ENCODE peak calls at places on chromosomes 13 and 19, in seven cellular contexts. R is vagina, Y is endothelial cell, U is fibroblast of pulmonary artery, V is lung, G is cardiac muscle cell, S is A549. Q is an unnamed sample.

GRCh38 chr19:38514812-38515633 is 81.5 kb downstream of the RYR1 start:
- DNase-seq in R (no peak), Y (peak), U (peak), V (peak), G (peak), S (peak), Q (no peak)

GRCh38 chr19:50705422-50706019 is 14.1 kb downstream of the SHANK1 start:
- DNase-seq in R (no peak), Y (no peak), U (peak), V (no peak), G (peak), S (peak), Q (no peak)

GRCh38 chr19:39871886-39872866 is 26.0 kb upstream of the FBL start:
- DNase-seq in R (no peak), Y (no peak), U (no peak), V (no peak), G (no peak), S (no peak), Q (no peak)

GRCh38 chr19:588093-588742 is 1.5 kb upstream of the HCN2 start:
- DNase-seq in R (no peak), Y (peak), U (peak), V (no peak), G (peak), S (peak), Q (peak)

GRCh38 chr13:100146534-100146933 is 57.6 kb downstream of the PCCA start:
- DNase-seq in R (no peak), Y (no peak), U (no peak), V (no peak), G (no peak), S (no peak), Q (no peak)

GRCh38 chr13:44768775-44769578 is 192.8 kb upstream of the TSC22D1 start:
- DNase-seq in R (no peak), Y (no peak), U (peak), V (no peak), G (no peak), S (no peak), Q (no peak)

GRCh38 chr13:51848674-51849073 is 3.7 kb upstream of the TMEM272 start:
- DNase-seq in R (no peak), Y (no peak), U (peak), V (no peak), G (no peak), S (no peak), Q (no peak)

GRCh38 chr13:61728468-61728867 is 312.8 kb upstream of the PCDH20 start:
- DNase-seq in R (no peak), Y (no peak), U (peak), V (no peak), G (peak), S (no peak), Q (no peak)

GRCh38 chr13:89784161-89784809 is 1563.2 kb upstream of the MIR17HG start:
- DNase-seq in R (peak), Y (no peak), U (no peak), V (no peak), G (no peak), S (no peak), Q (no peak)

GRCh38 chr13:107999751-108000150 is 215.6 kb downstream of the LIG4 start:
- DNase-seq in R (no peak), Y (no peak), U (no peak), V (no peak), G (no peak), S (no peak), Q (no peak)

GRCh38 chr13:72781461-72782439 is at the start of the genes DIS3 and PIBF1:
- DNase-seq in R (peak), Y (peak), U (peak), V (peak), G (peak), S (peak), Q (peak)

GRCh38 chr13:99362362-99362761 is 55.2 kb upstream of the GPR183 start:
- DNase-seq in R (no peak), Y (no peak), U (no peak), V (no peak), G (no peak), S (no peak), Q (no peak)

GRCh38 chr19:48510421-48511268 is 990 bp downstream of the LMTK3 start:
- DNase-seq in R (no peak), Y (peak), U (peak), V (peak), G (peak), S (peak), Q (no peak)

GRCh38 chr19:6393074-6393981 is at the start of gene GTF2F1:
- DNase-seq in R (peak), Y (peak), U (peak), V (peak), G (peak), S (peak), Q (peak)
- TF ChIP-seq CTCF in R (no peak), Y (no peak), U (peak), V (peak), G (no peak), S (no peak), Q (no peak)

DNA sequence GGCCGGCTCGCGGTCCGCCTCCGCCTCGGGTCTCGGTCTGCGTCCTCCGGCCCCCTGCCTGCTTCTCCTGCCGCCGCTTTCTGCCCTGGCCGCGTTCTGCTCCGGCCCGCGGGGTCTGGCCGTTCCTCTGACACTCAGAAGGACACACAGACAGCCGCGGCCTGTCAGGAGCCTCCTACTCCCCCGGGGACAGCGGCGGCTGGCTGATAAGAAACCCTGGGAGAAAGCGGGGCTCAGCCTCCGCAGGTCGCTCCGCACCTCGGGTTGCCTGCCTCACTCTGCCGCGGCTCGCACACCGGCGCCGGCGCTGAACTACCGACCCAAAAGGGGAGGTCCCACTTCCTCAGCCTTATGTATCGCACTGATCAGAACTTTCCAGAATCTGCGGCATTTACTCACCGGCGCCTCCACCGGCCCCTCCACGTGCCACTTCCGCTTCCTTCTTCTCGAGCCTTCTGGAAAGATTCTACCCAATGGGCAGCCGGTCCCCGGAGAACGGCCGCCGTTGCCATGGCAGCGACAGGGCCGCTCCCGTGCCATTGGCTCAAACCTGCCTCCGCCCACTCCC is at the start of gene HSPH1:
- DNase-seq in R (peak), Y (peak), U (peak), V (peak), G (peak), S (peak), Q (peak)
- TF ChIP-seq CTCF in R (no peak), Y (no peak), U (no peak), V (no peak), G (peak), S (no peak), Q (no peak)

DNA sequence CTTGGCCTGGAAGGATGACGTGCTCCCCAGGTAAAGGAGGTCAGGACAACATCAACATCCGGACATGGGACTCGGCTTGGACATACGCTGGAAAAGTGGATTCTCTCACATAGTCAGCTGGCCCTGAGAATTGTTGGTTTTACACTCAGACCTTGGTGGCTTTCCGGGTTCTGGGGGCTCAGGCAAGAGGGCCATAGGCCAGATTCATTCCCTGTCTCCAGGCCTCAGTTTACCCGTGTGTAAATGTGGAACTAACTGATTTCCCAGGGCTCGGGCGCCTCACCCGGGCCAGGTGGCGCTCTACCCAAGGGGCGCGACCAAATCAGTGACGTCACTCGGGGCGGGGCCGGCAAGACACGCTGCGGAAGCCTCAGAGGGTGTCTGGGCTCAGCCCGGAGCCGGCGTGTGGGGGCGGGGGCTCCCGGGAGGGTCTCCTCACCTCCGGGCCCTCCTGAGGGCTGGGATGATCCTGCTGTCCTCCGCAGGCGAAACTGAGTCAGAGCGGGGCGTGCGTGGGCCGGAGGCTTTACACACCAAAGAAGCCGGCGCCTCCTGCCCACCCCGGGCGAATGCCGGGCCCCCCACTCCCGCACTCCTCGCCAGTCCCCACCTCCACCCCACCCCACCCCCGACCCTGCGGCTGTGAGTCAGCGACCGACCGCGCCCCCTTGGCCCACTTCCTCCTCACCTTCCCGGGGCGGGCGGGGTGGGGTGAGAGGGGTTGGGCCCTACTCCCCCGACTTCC is 861 bp upstream of the VASP start:
- DNase-seq in R (no peak), Y (peak), U (peak), V (peak), G (peak), S (peak), Q (peak)
- TF ChIP-seq CTCF in R (no peak), Y (no peak), U (peak), V (peak), G (peak), S (peak), Q (peak)

DNA sequence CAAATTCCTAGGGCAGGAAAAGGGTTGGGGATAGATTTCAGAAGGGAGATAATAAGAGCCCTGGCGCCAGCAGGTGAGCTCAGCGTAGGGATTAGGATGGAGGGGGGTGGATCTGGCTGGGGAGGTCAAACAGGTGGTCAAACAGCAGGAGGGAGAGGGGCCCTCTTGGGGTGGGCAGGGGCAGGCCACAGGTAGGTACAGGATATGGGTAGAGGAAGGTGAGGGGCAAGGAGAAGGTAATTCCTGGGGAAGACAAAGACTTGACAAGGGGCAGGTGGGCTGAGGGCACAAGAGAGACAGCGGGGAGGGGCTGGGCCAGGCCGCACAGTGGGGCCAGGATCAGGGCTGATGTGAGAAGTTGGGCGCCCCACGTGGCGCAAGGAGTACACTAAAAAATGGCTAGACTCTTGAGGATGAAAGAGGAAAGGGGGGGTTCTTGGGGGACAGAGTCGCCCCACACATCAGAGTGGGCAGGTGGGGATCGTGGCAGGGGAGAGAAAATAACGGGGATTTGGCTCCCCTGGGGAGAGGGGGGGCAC is 713 bp downstream of the KRI1 start:
- DNase-seq in R (no peak), Y (peak), U (peak), V (no peak), G (peak), S (peak), Q (no peak)
- TF ChIP-seq CTCF in R (no peak), Y (no peak), U (peak), V (no peak), G (peak), S (no peak), Q (no peak)

DNA sequence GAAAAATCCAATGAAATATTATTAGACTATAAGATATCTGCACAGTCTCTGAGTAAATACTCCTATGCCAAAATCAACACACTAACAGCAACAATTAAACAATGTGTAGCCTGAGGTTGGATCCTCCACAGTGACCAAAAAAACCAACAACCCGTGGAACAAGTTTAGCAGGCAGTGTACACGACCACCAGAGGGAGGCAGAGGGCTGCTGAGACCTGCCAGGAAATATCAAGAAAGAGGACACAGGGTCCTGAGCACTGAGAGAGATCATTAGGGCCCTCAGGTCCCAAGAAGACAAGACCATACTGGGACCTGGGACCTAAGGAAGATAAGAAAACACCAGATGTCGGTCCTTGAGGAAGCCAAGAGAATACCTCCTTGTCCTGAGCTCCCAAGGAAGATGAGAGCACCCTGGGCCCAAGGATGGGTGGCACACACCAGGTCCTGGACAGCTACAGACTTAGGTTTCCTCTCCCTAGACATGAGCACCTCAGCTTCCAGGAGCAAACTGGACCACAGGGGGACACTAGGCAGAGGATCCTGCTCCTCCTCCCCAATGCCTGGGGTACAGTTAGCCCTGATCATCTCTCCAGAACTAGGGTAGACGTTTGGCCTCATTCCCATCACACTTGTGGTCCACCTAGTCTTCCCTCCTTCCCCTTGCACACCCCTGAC is 822 bp upstream of the ZNF274 start:
- DNase-seq in R (no peak), Y (peak), U (peak), V (peak), G (peak), S (peak), Q (no peak)
- TF ChIP-seq CTCF in R (no peak), Y (peak), U (peak), V (peak), G (peak), S (peak), Q (peak)

GRCh38 chr19:51824603-51825002 is 29.6 kb downstream of the FPR3 start:
- DNase-seq in R (no peak), Y (no peak), U (no peak), V (no peak), G (no peak), S (no peak), Q (no peak)

GRCh38 chr19:51830263-51830662 is 35.3 kb downstream of the FPR3 start:
- DNase-seq in R (no peak), Y (no peak), U (peak), V (no peak), G (no peak), S (no peak), Q (no peak)
- TF ChIP-seq CTCF in R (no peak), Y (no peak), U (peak), V (peak), G (peak), S (no peak), Q (no peak)

GRCh38 chr19:32631381-32631780 is 43.6 kb downstream of the ANKRD27 start:
- DNase-seq in R (no peak), Y (no peak), U (no peak), V (no peak), G (no peak), S (no peak), Q (no peak)
- TF ChIP-seq CTCF in R (no peak), Y (no peak), U (no peak), V (no peak), G (no peak), S (no peak), Q (no peak)

DNA sequence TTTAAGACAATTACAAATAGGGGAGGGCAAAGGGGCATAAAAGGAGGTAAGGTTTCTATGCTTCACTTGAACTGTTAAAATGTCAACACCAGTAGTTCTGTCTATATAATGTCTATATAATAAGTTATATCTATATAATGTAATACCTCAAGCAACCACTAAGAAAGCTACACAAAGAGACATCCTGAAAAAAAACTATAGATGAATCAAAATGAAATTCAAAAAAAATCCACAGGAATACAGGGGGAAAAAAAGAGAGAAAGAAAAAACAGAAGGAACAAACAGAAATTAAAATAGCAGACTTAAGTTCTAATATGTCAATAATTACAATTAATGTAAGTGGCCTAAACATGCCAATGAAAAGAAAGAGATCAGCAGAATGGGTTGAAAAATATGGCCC is 186.0 kb downstream of the KCTD15 start:
- DNase-seq in R (no peak), Y (no peak), U (no peak), V (no peak), G (no peak), S (no peak), Q (no peak)
- TF ChIP-seq CTCF in R (no peak), Y (peak), U (no peak), V (no peak), G (no peak), S (no peak), Q (no peak)